ENCODE peak calls at places on chromosomes 13 and 19, in four cellular contexts. A, J, C and U are unnamed samples.

GRCh38 chr19:22144394-22144793 is 52.4 kb downstream of the ZNF676 start:
- DNase-seq in A (peak; percentile 4), J (no peak), C (no peak), U (no peak)

GRCh38 chr13:105894711-105895110 is 640.8 kb downstream of the EFNB2 start:
- DNase-seq in A (no peak), J (no peak), C (no peak), U (no peak)

GRCh38 chr19:49147923-49148682 is 7.1 kb downstream of the HRC start:
- DNase-seq in A (no peak), J (no peak), C (no peak), U (no peak)

GRCh38 chr13:100611678-100612492 is 23.3 kb upstream of the GGACT start:
- DNase-seq in A (no peak), J (no peak), C (no peak), U (no peak)

GRCh38 chr19:18967358-18968146 is 26.5 kb upstream of the HOMER3 start:
- DNase-seq in A (no peak), J (peak; percentile 83), C (peak; percentile 68), U (no peak)

GRCh38 chr19:7480222-7480974 is 8.4 kb downstream of the PEX11G start:
- DNase-seq in A (peak; percentile 32), J (no peak), C (peak; percentile 30), U (no peak)

GRCh38 chr13:33140161-33140560 is 123.9 kb downstream of the KL start:
- DNase-seq in A (peak; percentile 71), J (no peak), C (no peak), U (no peak)

GRCh38 chr13:35554972-35555623 is 78.6 kb upstream of the MAB21L1 start:
- DNase-seq in A (no peak), J (no peak), C (no peak), U (no peak)

GRCh38 chr13:41675306-41675705 is 218.0 kb downstream of the RGCC start:
- DNase-seq in A (no peak), J (no peak), C (no peak), U (no peak)

GRCh38 chr13:22235285-22235949 is 564.5 kb downstream of the FGF9 start:
- DNase-seq in A (no peak), J (no peak), C (no peak), U (no peak)

GRCh38 chr13:25768726-25769270 is 283.0 kb downstream of the SHISA2 start:
- DNase-seq in A (no peak), J (no peak), C (no peak), U (no peak)

GRCh38 chr13:25319781-25320180 is 18.4 kb downstream of the NUP58 start:
- DNase-seq in A (no peak), J (no peak), C (no peak), U (no peak)

GRCh38 chr19:18294467-18294864 is 13.0 kb upstream of the JUND start:
- DNase-seq in A (peak; percentile 83), J (peak; percentile 75), C (peak; percentile 35), U (peak; percentile 62)

GRCh38 chr19:858868-859843 is at the start of gene CFD:
- DNase-seq in A (peak; percentile 51), J (peak; percentile 90), C (peak; percentile 82), U (no peak)

GRCh38 chr13:65724261-65724660 is 1505.9 kb downstream of the PCDH9 start:
- DNase-seq in A (no peak), J (no peak), C (no peak), U (no peak)

GRCh38 chr19:1261863-1262686 is 7.1 kb upstream of the CIRBP start:
- DNase-seq in A (no peak), J (peak; percentile 87), C (peak; percentile 71), U (no peak)

GRCh38 chr19:1156305-1156801 is 17.7 kb downstream of the SBNO2 start:
- DNase-seq in A (no peak), J (peak; percentile 68), C (no peak), U (no peak)

GRCh38 chr13:33884506-33885221 is 66.7 kb downstream of the RFC3 start:
- DNase-seq in A (no peak), J (no peak), C (no peak), U (no peak)

GRCh38 chr13:56755181-56755580 is 385.5 kb upstream of the PRR20A start:
- DNase-seq in A (no peak), J (no peak), C (no peak), U (no peak)

GRCh38 chr19:19594371-19594770 is 24.1 kb downstream of the PBX4 start:
- DNase-seq in A (no peak), J (no peak), C (no peak), U (no peak)

GRCh38 chr13:34988330-34988791 is 46.3 kb downstream of the NBEA start:
- DNase-seq in A (no peak), J (no peak), C (no peak), U (no peak)

GRCh38 chr13:30142502-30143211 is 164.7 kb downstream of the KATNAL1 start:
- DNase-seq in A (peak; percentile 75), J (peak; percentile 60), C (no peak), U (peak; percentile 59)

GRCh38 chr13:98158172-98158907 is 15.4 kb downstream of the FARP1 start:
- DNase-seq in A (no peak), J (no peak), C (no peak), U (no peak)

GRCh38 chr19:1057185-1057857 is 9.6 kb upstream of the ARHGAP45 start:
- DNase-seq in A (no peak), J (no peak), C (no peak), U (no peak)

GRCh38 chr13:25992076-25992475 is 59.7 kb downstream of the SHISA2 start:
- DNase-seq in A (no peak), J (no peak), C (no peak), U (no peak)

GRCh38 chr19:58566989-58567388 is 6.1 kb downstream of the MZF1 start:
- DNase-seq in A (no peak), J (no peak), C (no peak), U (no peak)

GRCh38 chr13:114097893-114098688 is 34.3 kb downstream of the RASA3 start:
- DNase-seq in A (peak; percentile 83), J (peak; percentile 52), C (peak; percentile 18), U (no peak)

GRCh38 chr13:98874029-98874397 is 103.9 kb downstream of the DOCK9 start:
- DNase-seq in A (no peak), J (no peak), C (no peak), U (no peak)

GRCh38 chr13:107969551-107969950 is 245.8 kb downstream of the LIG4 start:
- DNase-seq in A (no peak), J (no peak), C (no peak), U (no peak)

GRCh38 chr13:98285317-98285716 is 108.2 kb upstream of the RNF113B start:
- DNase-seq in A (peak; percentile 39), J (no peak), C (no peak), U (no peak)

DNA sequence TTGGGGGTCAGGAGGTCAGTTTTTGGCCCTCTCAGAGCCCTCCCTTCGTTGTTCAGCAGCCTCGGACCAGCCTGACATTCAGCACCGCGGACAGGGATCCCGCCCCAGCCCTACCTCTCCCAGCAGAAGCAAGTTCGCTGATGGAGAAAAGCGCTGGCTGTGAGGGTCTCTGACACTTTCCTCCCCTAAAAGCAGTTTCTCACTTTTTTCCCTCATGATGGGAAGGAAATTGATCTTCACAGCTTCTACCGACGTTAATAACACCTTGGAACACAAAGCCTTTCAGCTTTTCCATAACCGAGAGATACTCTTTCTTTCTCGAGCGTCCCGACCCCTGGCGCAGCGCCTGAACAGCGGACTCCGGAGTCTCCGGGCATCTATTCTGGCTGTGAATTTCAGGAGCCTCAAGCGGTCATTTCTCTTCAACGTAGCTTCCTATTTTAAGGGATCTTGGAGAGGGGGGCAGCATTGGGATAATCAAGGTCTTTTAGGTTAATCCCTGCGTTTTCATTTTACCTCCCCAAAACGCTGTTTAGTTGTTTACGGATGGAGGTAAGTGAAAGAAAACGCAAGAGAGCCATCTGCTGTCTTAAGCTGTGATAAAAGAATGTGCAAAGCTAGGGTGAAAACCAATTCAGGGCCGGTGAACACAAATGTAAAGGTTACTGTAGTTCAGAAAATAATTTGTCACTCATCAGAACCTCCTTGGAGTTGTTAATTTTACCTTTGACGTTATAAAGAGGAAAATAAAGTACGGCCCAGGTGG is 467.2 kb downstream of the ITGBL1 start:
- DNase-seq in A (peak; percentile 6), J (no peak), C (no peak), U (no peak)
- H3K4me3 ChIP-seq in A (no peak overlapping the region), J (no peak overlapping the region), C (no peak overlapping the region), U (no peak overlapping the region)

GRCh38 chr19:3315676-3315973 is 50.8 kb upstream of the NFIC start:
- DNase-seq in A (peak; percentile 22), J (no peak), C (no peak), U (no peak)
- H3K27me3 ChIP-seq in A (peaks cover 14% of the 10 kb centered on the region), J (no peaks in the 10 kb centered on the region), C (no peaks in the 10 kb centered on the region), U (no peaks in the 10 kb centered on the region)

DNA sequence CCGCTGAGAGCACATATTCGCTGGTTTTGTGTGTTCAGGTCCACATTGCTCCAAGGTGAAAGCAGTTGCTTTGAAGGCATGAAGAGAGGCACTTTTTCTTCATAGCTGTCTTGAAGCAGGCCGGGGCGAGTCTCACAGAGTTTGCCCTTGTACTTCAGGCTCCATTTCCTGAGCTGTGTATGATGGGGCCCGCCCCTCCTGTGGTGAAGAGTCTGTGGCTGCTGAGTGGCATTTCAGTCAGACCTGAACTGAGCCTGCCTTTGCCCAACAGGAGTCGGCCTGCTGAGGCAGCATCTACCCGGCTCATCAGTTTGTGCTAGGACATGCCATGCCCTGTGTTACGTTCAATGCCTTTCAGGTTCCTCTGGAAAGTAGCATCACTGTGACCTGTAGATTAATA is 44.4 kb upstream of the C1QTNF9 start:
- DNase-seq in A (no peak), J (no peak), C (no peak), U (no peak)
- TF ChIP-seq CTCF in A (no peak), J (no peak), C (no peak), U (no peak)

GRCh38 chr19:38769635-38770211 is 3.6 kb downstream of the LGALS7 start:
- DNase-seq in A (peak; percentile 83), J (peak; percentile 93), C (peak; percentile 86), U (peak; percentile 88)
- H3K4me3 ChIP-seq in A (no peak overlapping the region), J (peak overlapping the region; percentile 56), C (peak overlapping the region; percentile 44), U (peak overlapping the region; percentile 39)

GRCh38 chr19:14871619-14872230 is 14.2 kb downstream of the OR7A17 start:
- DNase-seq in A (peak; percentile 3), J (no peak), C (no peak), U (no peak)
- H3K27me3 ChIP-seq in A (peaks cover 7% of the 10 kb centered on the region), J (no peaks in the 10 kb centered on the region), C (no peaks in the 10 kb centered on the region), U (no peaks in the 10 kb centered on the region)

GRCh38 chr19:38209671-38210457 is 14.2 kb downstream of the DPF1 start:
- DNase-seq in A (peak; percentile 79), J (peak; percentile 92), C (peak; percentile 74), U (no peak)

GRCh38 chr19:38209152-38209551 is 14.9 kb downstream of the DPF1 start:
- DNase-seq in A (no peak), J (no peak), C (no peak), U (no peak)

GRCh38 chr19:38211779-38212178 is 12.2 kb downstream of the DPF1 start:
- DNase-seq in A (no peak), J (no peak), C (no peak), U (no peak)

GRCh38 chr19:38210458-38210987 is 13.5 kb downstream of the DPF1 start:
- DNase-seq in A (peak; percentile 95), J (peak; percentile 85), C (no peak), U (no peak)

DNA sequence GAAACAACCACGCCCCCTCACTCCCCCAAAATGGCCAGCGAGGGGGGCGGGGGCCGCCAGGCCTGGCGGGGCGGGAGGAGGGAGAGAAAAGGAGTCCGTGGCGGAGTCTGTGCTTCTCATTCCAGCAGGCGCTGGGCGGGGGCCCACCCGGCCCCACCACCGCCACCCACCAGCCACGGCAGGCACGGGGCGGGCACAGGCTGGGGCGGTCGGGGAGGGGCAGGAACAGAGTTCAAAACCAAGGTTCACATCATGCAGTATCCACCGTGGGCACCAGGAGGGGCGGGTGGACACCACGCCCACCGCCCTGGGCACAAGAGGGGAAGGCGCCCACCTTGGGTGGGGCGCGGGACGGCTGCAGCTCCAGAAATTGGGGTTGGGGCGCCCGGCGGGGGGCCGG is 12.8 kb downstream of the DPF1 start:
- DNase-seq in A (peak; percentile 80), J (no peak), C (no peak), U (no peak)
- TF ChIP-seq CTCF in A (no peak), J (no peak), C (no peak), U (no peak)